ENCODE peak calls at places on chromosomes 6 and 20, in seven cellular contexts. P is H1, B is HCT116, O is adrenal gland, X is breast epithelium, V is stomach, K is heart left ventricle. J is an unnamed sample.

GRCh38 chr6:11011787-11012234 is 32.3 kb downstream of the ELOVL2 start:
- DNase-seq in P (no peak), B (peak), O (no peak), X (no peak), V (peak), K (no peak), J (no peak)

GRCh38 chr20:43007525-43007924 is 182.2 kb downstream of the PTPRT start:
- DNase-seq in P (no peak), B (no peak), O (no peak), X (no peak), V (no peak), K (no peak), J (no peak)

GRCh38 chr6:23980965-23981364 is 145.1 kb upstream of the NRSN1 start:
- DNase-seq in P (no peak), B (no peak), O (no peak), X (no peak), V (no peak), K (no peak), J (no peak)

GRCh38 chr6:17565399-17565798 is 34.7 kb upstream of the FAM8A1 start:
- DNase-seq in P (no peak), B (no peak), O (no peak), X (no peak), V (no peak), K (no peak), J (no peak)

GRCh38 chr6:21586760-21587181 is 6.8 kb upstream of the SOX4 start:
- DNase-seq in P (no peak), B (no peak), O (no peak), X (no peak), V (peak), K (no peak), J (peak)

GRCh38 chr6:159594106-159594749 is 98.8 kb downstream of the SOD2 start:
- DNase-seq in P (no peak), B (peak), O (no peak), X (no peak), V (no peak), K (no peak), J (no peak)

GRCh38 chr6:156645106-156645505 is 132.1 kb upstream of the ARID1B start:
- DNase-seq in P (no peak), B (no peak), O (no peak), X (no peak), V (no peak), K (no peak), J (no peak)

GRCh38 chr20:45578151-45578660 is 878 bp downstream of the WFDC8 start:
- DNase-seq in P (no peak), B (no peak), O (no peak), X (no peak), V (no peak), K (no peak), J (no peak)

GRCh38 chr20:62741191-62741676 is 32.6 kb downstream of the NTSR1 start:
- DNase-seq in P (no peak), B (no peak), O (no peak), X (peak), V (no peak), K (no peak), J (no peak)

GRCh38 chr20:25600632-25601031 is 15.3 kb upstream of the NINL start:
- DNase-seq in P (no peak), B (no peak), O (no peak), X (no peak), V (no peak), K (no peak), J (no peak)

GRCh38 chr6:122800906-122801305 is 11.8 kb downstream of the SMPDL3A start:
- DNase-seq in P (no peak), B (no peak), O (no peak), X (no peak), V (no peak), K (no peak), J (no peak)

GRCh38 chr20:35312348-35312747 is 20.1 kb upstream of the FAM83C start:
- DNase-seq in P (no peak), B (peak), O (no peak), X (no peak), V (no peak), K (no peak), J (no peak)

GRCh38 chr20:47679462-47679861 is 105.8 kb downstream of the SULF2 start:
- DNase-seq in P (no peak), B (no peak), O (no peak), X (no peak), V (no peak), K (no peak), J (no peak)

GRCh38 chr20:47677314-47678129 is 107.8 kb downstream of the SULF2 start:
- DNase-seq in P (peak), B (peak), O (peak), X (no peak), V (peak), K (no peak), J (peak)

GRCh38 chr20:47678130-47678453 is 107.2 kb downstream of the SULF2 start:
- DNase-seq in P (no peak), B (no peak), O (no peak), X (no peak), V (no peak), K (no peak), J (no peak)

GRCh38 chr20:47676912-47677311 is 108.4 kb downstream of the SULF2 start:
- DNase-seq in P (no peak), B (no peak), O (no peak), X (no peak), V (no peak), K (no peak), J (no peak)

DNA sequence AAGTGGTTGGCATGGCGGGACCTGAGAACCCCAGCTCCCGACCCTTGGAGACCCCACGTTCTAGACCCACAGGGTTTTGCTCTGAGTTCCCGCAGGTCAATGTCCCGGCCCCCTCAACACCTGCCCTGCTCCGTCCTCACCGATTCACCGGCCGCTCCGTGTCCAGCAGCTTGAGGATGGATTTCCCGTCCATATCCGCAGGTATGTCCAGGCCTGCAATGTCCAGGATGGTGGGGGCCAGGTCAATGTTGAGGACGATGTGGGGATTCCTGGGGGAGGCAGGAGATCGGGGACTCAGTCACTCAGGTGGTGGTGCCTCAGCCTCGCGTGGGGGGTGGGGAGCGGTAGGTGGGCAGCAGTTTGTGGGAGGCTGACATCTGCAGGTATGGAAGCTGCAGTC is 106.7 kb downstream of the SULF2 start:
- DNase-seq in P (no peak), B (no peak), O (no peak), X (no peak), V (no peak), K (no peak), J (no peak)
- H3K27ac ChIP-seq in P (no peak), B (no peak), O (no peak), X (no peak), V (no peak), K (no peak), J (no peak)

GRCh38 chr6:42519779-42520178 is 44.0 kb upstream of the UBR2 start:
- DNase-seq in P (no peak), B (no peak), O (no peak), X (no peak), V (no peak), K (no peak), J (no peak)

GRCh38 chr6:42523158-42523814 is 40.5 kb upstream of the UBR2 start:
- DNase-seq in P (no peak), B (no peak), O (no peak), X (no peak), V (no peak), K (no peak), J (no peak)

GRCh38 chr6:42522021-42522420 is 41.8 kb upstream of the UBR2 start:
- DNase-seq in P (no peak), B (no peak), O (no peak), X (no peak), V (no peak), K (no peak), J (no peak)

GRCh38 chr6:42525132-42525531 is 38.7 kb upstream of the UBR2 start:
- DNase-seq in P (no peak), B (no peak), O (no peak), X (no peak), V (no peak), K (no peak), J (no peak)

GRCh38 chr6:42520786-42521607 is 42.8 kb upstream of the UBR2 start:
- DNase-seq in P (no peak), B (peak), O (no peak), X (no peak), V (no peak), K (no peak), J (no peak)
- TF ChIP-seq POLR2A in P (no peak), B (no peak), O (no peak), X (no peak), V (no peak), K (no peak), J (no peak)

GRCh38 chr6:107735906-107736635 is 88.0 kb downstream of the SCML4 start:
- DNase-seq in P (no peak), B (no peak), O (no peak), X (no peak), V (no peak), K (no peak), J (peak)
- H3K4me3 ChIP-seq in P (no peak), B (no peak), O (no peak), X (no peak), V (no peak), K (no peak), J (no peak)

DNA sequence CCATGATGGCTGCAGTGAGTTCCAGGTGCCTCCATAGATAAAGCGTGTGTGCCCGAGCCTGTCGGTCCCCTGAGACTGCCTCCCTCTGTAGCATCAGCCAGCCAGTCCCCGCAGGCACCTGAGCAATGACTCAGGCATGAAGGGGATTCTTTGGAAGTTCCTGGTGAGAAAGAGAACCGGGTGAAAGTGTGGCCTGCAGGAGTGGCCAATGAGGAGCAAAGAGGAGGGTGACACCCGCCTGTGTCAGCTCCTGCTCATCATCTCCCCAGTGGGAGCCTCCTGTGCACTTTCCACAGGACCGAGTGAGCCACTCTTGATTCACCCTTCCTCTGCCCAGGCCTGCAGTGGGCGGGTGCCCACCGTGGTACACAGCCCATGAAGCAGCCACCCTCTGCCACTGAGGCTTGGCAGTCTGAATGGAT is 71.2 kb upstream of the PTPN1 start:
- DNase-seq in P (no peak), B (peak), O (peak), X (no peak), V (no peak), K (no peak), J (no peak)
- H3K27ac ChIP-seq in P (no peak), B (peak), O (peak), X (peak), V (peak), K (no peak), J (no peak)

DNA sequence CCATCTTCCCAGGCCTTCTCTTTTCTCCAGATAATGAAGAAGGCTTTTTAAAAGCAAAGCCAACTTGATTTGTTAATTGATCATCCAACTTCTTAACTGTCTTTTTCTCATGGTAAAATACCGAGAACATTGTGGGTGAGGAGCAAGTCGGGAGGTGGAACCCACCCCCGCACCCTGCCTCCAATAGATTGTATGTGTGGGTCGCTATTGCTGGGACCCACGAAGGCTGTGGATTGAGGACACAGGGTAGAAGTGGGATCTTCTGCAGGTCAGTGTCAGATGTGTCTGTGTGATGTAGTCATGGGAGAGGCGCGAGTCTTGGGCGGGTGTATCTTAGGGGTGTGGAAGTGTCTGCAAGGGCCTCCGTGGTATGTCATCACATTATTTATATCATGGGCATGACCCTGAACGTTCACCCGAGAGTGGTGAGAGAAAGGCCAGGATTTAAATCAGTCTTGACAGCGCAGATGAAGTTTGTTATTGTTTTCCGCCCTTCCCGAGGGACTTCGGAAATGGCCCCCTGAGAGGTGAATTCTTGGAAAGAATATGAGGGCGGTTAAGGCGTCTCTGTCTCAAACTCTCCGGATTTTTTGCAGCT is 505 bp upstream of the PAQR8 start:
- DNase-seq in P (no peak), B (no peak), O (peak), X (no peak), V (no peak), K (no peak), J (peak)
- TF ChIP-seq POLR2A in P (no peak), B (no peak), O (no peak), X (no peak), V (no peak), K (no peak), J (no peak)

DNA sequence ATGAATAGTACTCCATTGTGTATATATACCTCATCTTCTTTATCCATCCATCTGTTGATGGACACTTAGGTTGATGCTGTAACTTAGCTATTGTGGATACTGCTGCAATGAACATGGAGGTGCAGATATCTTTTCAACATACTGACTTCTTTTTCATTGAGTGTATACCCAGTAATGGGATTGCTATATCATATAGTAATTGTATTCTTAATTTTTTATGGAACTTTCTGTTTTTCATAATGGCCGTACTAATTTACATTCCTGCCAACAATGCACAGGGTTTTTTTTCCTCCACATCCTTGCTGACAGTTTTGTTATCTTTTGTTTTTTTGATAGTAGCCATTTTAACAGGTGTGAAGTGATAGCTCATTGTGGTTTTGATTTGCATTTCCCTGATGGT is 5.2 kb downstream of the CCN2 start:
- DNase-seq in P (no peak), B (no peak), O (no peak), X (no peak), V (no peak), K (no peak), J (no peak)
- H3K4me3 ChIP-seq in P (no peak), B (no peak), O (no peak), X (no peak), V (no peak), K (no peak), J (no peak)

GRCh38 chr6:138105880-138106664 is 1.1 kb downstream of the PERP start:
- DNase-seq in P (no peak), B (no peak), O (no peak), X (no peak), V (no peak), K (no peak), J (no peak)
- H3K27ac ChIP-seq in P (peak), B (peak), O (no peak), X (peak), V (peak), K (peak), J (peak)

GRCh38 chr20:3239026-3239866 is at the start of gene SLC4A11:
- DNase-seq in P (peak), B (peak), O (peak), X (no peak), V (peak), K (peak), J (peak)
- TF ChIP-seq POLR2A in P (peak), B (no peak), O (no peak), X (no peak), V (no peak), K (no peak), J (no peak)

GRCh38 chr20:32474009-32474716 is 111.0 kb downstream of the NOL4L start:
- DNase-seq in P (no peak), B (no peak), O (peak), X (no peak), V (no peak), K (no peak), J (no peak)
- H3K4me3 ChIP-seq in P (no peak), B (no peak), O (peak), X (peak), V (peak), K (peak), J (peak)

GRCh38 chr6:40439401-40439800 is 147.8 kb downstream of the LRFN2 start:
- DNase-seq in P (no peak), B (no peak), O (no peak), X (no peak), V (no peak), K (no peak), J (no peak)

GRCh38 chr6:40441132-40441531 is 146.0 kb downstream of the LRFN2 start:
- DNase-seq in P (no peak), B (no peak), O (no peak), X (no peak), V (no peak), K (no peak), J (no peak)

GRCh38 chr6:40440083-40440482 is 147.1 kb downstream of the LRFN2 start:
- DNase-seq in P (no peak), B (no peak), O (no peak), X (no peak), V (no peak), K (no peak), J (no peak)

GRCh38 chr6:40438556-40438955 is 148.6 kb downstream of the LRFN2 start:
- DNase-seq in P (no peak), B (no peak), O (no peak), X (no peak), V (no peak), K (no peak), J (no peak)

GRCh38 chr6:40436685-40437604 is 150.2 kb downstream of the LRFN2 start:
- DNase-seq in P (no peak), B (no peak), O (no peak), X (no peak), V (no peak), K (no peak), J (no peak)
- H3K27ac ChIP-seq in P (no peak), B (no peak), O (no peak), X (no peak), V (no peak), K (no peak), J (no peak)

J was measured in Peyer's patch.